ENCODE peak calls at places on chromosomes 1 and 21, in ten cellular contexts. E is tibial nerve, J is NT2/D1, P is Caco-2, D is lower leg skin, A is OCI-LY7, R is colonic mucosa, I is lower lobe of right lung, K is dorsolateral prefrontal cortex, O is AG04450. X is an unnamed sample.
A peak's percentile ranks its signal among the peaks of the same experiment; 100 is the strongest.

GRCh38 chr1:173853074-173853473 is 14.7 kb downstream of the GAS5 start:
- DNase-seq in A (no peak), K (no peak), P (no peak), J (peak; percentile 91), E (no peak), O (peak; percentile 46), D (no peak), I (no peak), R (no peak), X (no peak)

GRCh38 chr1:117598489-117598888 is 7.4 kb upstream of the TENT5C start:
- DNase-seq in P (no peak), K (no peak), D (no peak), O (no peak), I (no peak), R (no peak), E (no peak), J (no peak), A (no peak), X (no peak)

GRCh38 chr21:35840197-35840799 is 220.0 kb downstream of the SETD4 start:
- DNase-seq in I (peak; percentile 50), P (peak; percentile 52), D (peak; percentile 69), K (peak; percentile 77), A (peak; percentile 76), R (peak; percentile 65), J (peak; percentile 81), E (peak; percentile 56), O (peak; percentile 69), X (peak; percentile 20)

GRCh38 chr1:208164609-208165008 is 79.6 kb downstream of the PLXNA2 start:
- DNase-seq in E (no peak), A (no peak), J (no peak), K (no peak), P (no peak), R (no peak), D (no peak), O (no peak), I (no peak), X (no peak)

GRCh38 chr1:29679828-29680558 is 443.7 kb downstream of the PTPRU start:
- DNase-seq in P (no peak), I (no peak), O (no peak), J (no peak), E (no peak), D (peak; percentile 8), A (no peak), R (no peak), K (no peak), X (no peak)

GRCh38 chr1:115647507-115647906 is 5.7 kb downstream of the VANGL1 start:
- DNase-seq in E (no peak), D (no peak), P (no peak), J (no peak), A (no peak), R (no peak), O (no peak), K (no peak), I (no peak), X (no peak)

GRCh38 chr1:223034270-223034798 is 108.7 kb downstream of the TLR5 start:
- DNase-seq in O (no peak), K (no peak), J (no peak), R (no peak), I (no peak), A (no peak), D (no peak), P (no peak), E (no peak), X (no peak)

GRCh38 chr1:117802546-117803257 is 126.7 kb downstream of the GDAP2 start:
- DNase-seq in O (no peak), R (no peak), P (no peak), J (no peak), K (no peak), E (no peak), I (no peak), A (no peak), D (no peak), X (no peak)

DNA sequence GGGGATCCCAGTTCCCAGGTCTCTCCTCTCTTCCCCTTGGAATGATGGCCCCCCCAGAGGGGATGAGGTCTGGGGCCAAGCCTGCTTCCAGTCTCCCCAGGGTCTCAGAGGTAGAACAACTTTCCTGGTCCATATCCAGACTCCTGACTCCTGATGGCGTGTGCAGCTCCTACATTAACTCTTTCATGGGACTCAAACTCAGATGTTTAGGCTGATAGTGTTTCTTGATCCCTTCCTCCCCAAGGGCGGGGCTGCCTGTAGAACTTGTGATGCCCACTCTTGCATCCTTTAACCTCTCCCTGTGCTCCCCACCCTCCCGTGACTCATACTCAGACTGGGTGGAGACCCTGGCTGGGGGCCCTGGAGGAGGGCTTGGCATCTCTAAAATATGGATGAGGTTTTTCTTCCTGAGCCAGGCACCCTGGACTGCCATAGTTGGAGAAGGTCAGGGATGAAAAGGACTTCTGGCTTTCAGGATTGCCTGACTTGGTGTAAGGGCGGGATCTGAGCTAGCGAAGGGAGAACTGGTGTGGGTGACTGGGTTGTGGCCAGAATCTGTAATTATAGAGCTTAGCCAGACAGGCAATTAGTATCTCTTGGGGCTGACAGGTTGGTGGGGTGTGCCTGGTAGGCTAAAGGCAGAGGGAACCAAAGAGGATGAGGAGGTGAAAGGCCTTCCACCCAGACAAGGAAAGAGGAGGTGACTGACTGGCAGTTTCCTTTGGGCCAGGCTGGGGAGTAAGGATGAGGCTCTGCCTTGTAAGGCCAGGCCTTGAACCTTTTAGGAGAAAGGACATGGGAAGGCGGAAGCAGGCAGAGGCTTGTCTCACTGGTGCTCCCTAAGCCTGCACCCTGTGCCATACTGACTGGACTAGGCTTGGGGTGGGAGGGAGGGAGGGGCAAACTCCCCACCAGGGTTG is 1.5 kb downstream of the ATP8B2 start:
- DNase-seq in K (no peak), D (peak; percentile 84), I (no peak), A (no peak), R (peak; percentile 52), P (no peak), O (no peak), J (no peak), E (peak; percentile 71), X (no peak)
- H3K4me3 ChIP-seq in K (peak overlapping the region; percentile 82), D (no peak overlapping the region), I (peak overlapping the region; percentile 74), A (peak overlapping the region; percentile 83), R (peak overlapping the region; percentile 46), P (no peak overlapping the region), O (peak overlapping the region; percentile 89), J (peak overlapping the region; percentile 92), E (peak overlapping the region; percentile 52), X (peak overlapping the region; percentile 72)

DNA sequence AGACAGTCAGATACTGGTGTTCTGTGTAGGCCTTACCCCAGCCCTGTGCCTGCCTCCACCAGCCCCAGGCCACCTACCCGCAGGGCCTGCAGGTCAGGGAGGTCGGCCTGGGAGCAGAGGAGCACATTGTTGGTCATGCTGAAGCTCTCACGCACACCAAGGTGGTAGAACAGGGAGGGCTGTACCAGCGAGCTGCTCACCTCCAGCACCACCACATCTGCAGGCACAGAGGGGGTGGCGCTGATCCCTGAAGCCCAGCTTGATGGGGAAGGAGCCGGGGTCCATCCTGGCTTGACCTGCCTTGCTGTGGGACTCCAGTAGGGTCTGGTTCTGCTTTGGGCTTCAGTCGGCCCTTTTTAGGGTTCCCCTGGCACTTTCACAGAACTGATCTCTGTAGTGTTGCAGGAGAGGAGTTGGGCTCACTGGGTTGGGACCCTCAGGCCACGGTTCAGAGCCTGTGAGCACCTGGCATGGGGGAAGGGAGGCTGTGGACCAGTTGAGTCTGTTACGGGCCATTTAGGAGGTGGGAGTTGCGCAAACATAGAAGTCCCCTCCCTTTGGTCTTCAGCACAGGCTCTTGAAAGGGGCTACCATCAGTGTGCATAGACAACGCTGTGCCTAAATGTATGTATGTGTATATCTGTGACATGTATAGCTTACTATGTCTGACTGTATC is 1.9 kb downstream of the MAP3K6 start:
- DNase-seq in D (no peak), A (no peak), E (no peak), I (no peak), P (no peak), J (no peak), K (no peak), R (peak; percentile 25), O (no peak), X (no peak)
- H3K4me3 ChIP-seq in D (no peak overlapping the region), A (peak overlapping the region; percentile 62), E (peak overlapping the region; percentile 66), I (peak overlapping the region; percentile 79), P (peak overlapping the region; percentile 18), J (no peak overlapping the region), K (peak overlapping the region; percentile 75), R (peak overlapping the region; percentile 67), O (peak overlapping the region; percentile 39), X (peak overlapping the region; percentile 62)

GRCh38 chr1:9836632-9836960 is 12.8 kb upstream of the CLSTN1 start:
- DNase-seq in E (no peak), P (no peak), J (no peak), R (no peak), I (peak; percentile 10), O (no peak), A (peak; percentile 41), D (no peak), K (no peak), X (peak; percentile 5)

GRCh38 chr1:9833632-9834031 is 9.9 kb upstream of the CLSTN1 start:
- DNase-seq in J (no peak), K (no peak), R (no peak), O (no peak), A (no peak), P (no peak), D (no peak), I (no peak), E (no peak), X (no peak)

GRCh38 chr1:9835758-9836631 is 12.2 kb upstream of the CLSTN1 start:
- DNase-seq in R (peak; percentile 68), O (no peak), E (no peak), D (peak; percentile 58), J (peak; percentile 49), P (no peak), A (no peak), K (peak; percentile 62), I (no peak), X (no peak)

GRCh38 chr1:9838946-9839345 is 15.2 kb upstream of the CLSTN1 start:
- DNase-seq in D (no peak), R (no peak), E (no peak), O (no peak), K (no peak), P (no peak), J (no peak), I (no peak), A (no peak), X (no peak)

DNA sequence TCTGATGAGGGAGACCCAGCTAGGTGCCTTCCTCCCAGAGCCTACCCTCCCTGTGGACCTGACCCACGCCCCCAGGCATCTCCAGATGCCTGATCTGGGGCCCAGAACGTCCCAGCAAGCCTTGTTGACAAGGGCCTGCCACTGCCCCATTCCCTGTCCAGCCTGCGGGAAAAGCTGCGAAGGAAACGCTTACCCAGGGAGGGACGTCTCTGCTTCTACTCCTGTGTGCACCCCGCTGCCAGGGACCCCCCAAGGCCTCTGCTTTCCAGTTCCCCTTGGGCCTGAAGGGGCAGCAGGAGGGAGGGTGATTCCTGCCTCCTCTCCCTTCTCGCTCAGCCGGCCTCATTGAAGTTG is 11.6 kb upstream of the CLSTN1 start:
- DNase-seq in K (no peak), P (no peak), I (no peak), A (no peak), J (no peak), R (no peak), O (no peak), E (no peak), D (no peak), X (no peak)
- H3K4me3 ChIP-seq in K (peak overlapping the region; percentile 39), P (no peak overlapping the region), I (no peak overlapping the region), A (no peak overlapping the region), J (no peak overlapping the region), R (no peak overlapping the region), O (no peak overlapping the region), E (no peak overlapping the region), D (no peak overlapping the region), X (no peak overlapping the region)

DNA sequence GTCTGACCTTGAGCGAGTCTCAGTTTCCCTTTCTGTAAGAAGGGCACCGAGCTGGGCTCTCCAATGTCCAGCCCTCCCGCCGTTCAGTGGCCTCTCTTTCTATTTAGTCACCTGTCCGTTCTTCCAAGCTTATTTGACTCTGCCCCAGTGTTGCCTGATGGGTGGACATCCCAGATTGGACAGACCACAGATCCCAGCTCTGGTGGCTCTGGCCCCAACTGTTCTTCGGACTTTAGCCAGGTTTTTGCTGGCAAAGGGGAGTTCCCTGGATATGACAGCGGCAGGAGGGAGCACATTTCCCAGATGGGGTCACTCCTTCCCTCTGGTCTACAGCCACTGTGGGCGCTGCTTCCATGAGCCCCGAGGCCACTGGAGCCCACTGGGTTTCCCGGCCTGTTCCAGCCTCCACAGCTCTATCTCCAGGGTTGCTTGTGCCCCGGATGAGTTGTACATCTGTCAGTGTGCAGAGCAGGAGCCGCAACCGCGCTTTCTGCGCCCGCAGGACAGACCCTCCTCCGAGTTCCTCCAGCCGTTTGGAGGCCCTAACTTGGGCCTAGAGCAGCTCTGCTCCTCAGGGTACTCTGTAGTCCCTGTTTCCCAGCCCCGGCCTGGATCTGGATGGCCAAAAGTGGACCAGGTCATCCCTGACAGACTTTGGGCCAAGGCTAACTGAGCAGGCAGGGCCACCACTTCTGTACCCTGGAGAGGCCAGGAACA is 3.8 kb downstream of the DMBX1 start:
- DNase-seq in D (no peak), I (no peak), A (no peak), O (no peak), K (no peak), R (no peak), P (no peak), E (no peak), J (no peak), X (no peak)
- H3K4me3 ChIP-seq in D (no peak overlapping the region), I (no peak overlapping the region), A (no peak overlapping the region), O (no peak overlapping the region), K (no peak overlapping the region), R (no peak overlapping the region), P (no peak overlapping the region), E (no peak overlapping the region), J (no peak overlapping the region), X (no peak overlapping the region)